ENCODE peak calls at places on chromosomes 2 and 18, in seven cellular contexts. One of them, this sample, is unnamed.

GRCh38 chr2:73561422-73561821 is 80.8 kb downstream of the NAT8 start:
- DNase-seq in left lung: no peak
- DNase-seq in bronchial epithelial cell: peak
- DNase-seq in retina: no peak
- DNase-seq in nucleus accumbens: no peak
- DNase-seq in body of pancreas: no peak
- DNase-seq in GM13977: no peak
- DNase-seq in this sample: peak

GRCh38 chr18:58388736-58389135 is 240.2 kb downstream of the ALPK2 start:
- DNase-seq in body of pancreas: no peak
- DNase-seq in GM13977: no peak
- DNase-seq in bronchial epithelial cell: no peak
- DNase-seq in retina: no peak
- DNase-seq in nucleus accumbens: no peak
- DNase-seq in left lung: no peak
- DNase-seq in this sample: no peak

GRCh38 chr2:41836944-41837343 is 210.9 kb upstream of the PKDCC start:
- DNase-seq in nucleus accumbens: no peak
- DNase-seq in bronchial epithelial cell: peak
- DNase-seq in GM13977: no peak
- DNase-seq in left lung: no peak
- DNase-seq in body of pancreas: no peak
- DNase-seq in retina: no peak
- DNase-seq in this sample: no peak

GRCh38 chr2:172964511-172964910 is 111.1 kb upstream of the MAP3K20 start:
- DNase-seq in nucleus accumbens: no peak
- DNase-seq in left lung: no peak
- DNase-seq in body of pancreas: no peak
- DNase-seq in bronchial epithelial cell: no peak
- DNase-seq in retina: no peak
- DNase-seq in GM13977: no peak
- DNase-seq in this sample: no peak

GRCh38 chr2:159290289-159290907 is 3.9 kb upstream of the WDSUB1 start:
- DNase-seq in bronchial epithelial cell: peak
- DNase-seq in body of pancreas: no peak
- DNase-seq in GM13977: no peak
- DNase-seq in left lung: no peak
- DNase-seq in nucleus accumbens: no peak
- DNase-seq in retina: no peak
- DNase-seq in this sample: peak

GRCh38 chr2:26530696-26531095 is 52.8 kb upstream of the OTOF start:
- DNase-seq in bronchial epithelial cell: no peak
- DNase-seq in body of pancreas: no peak
- DNase-seq in left lung: peak
- DNase-seq in GM13977: no peak
- DNase-seq in retina: no peak
- DNase-seq in nucleus accumbens: no peak
- DNase-seq in this sample: no peak

GRCh38 chr18:75003764-75004690 is 204.9 kb downstream of the PTGR3 start:
- DNase-seq in bronchial epithelial cell: no peak
- DNase-seq in nucleus accumbens: no peak
- DNase-seq in left lung: no peak
- DNase-seq in retina: no peak
- DNase-seq in body of pancreas: no peak
- DNase-seq in GM13977: no peak
- DNase-seq in this sample: no peak

GRCh38 chr2:109118321-109118720 is 10.7 kb upstream of the SH3RF3 start:
- DNase-seq in retina: no peak
- DNase-seq in body of pancreas: no peak
- DNase-seq in nucleus accumbens: no peak
- DNase-seq in bronchial epithelial cell: no peak
- DNase-seq in GM13977: no peak
- DNase-seq in left lung: no peak
- DNase-seq in this sample: no peak

GRCh38 chr2:72149556-72150156 is 2.0 kb upstream of the CYP26B1 start:
- DNase-seq in nucleus accumbens: no peak
- DNase-seq in GM13977: peak
- DNase-seq in left lung: no peak
- DNase-seq in body of pancreas: peak
- DNase-seq in bronchial epithelial cell: no peak
- DNase-seq in retina: no peak
- DNase-seq in this sample: peak

GRCh38 chr18:13612111-13612997 is 114.0 kb downstream of the FAM210A start:
- DNase-seq in left lung: no peak
- DNase-seq in nucleus accumbens: peak
- DNase-seq in bronchial epithelial cell: no peak
- DNase-seq in GM13977: peak
- DNase-seq in retina: no peak
- DNase-seq in body of pancreas: no peak
- DNase-seq in this sample: no peak

GRCh38 chr2:8548871-8549221 is 133.0 kb upstream of the ID2 start:
- DNase-seq in left lung: no peak
- DNase-seq in body of pancreas: no peak
- DNase-seq in nucleus accumbens: no peak
- DNase-seq in GM13977: no peak
- DNase-seq in bronchial epithelial cell: no peak
- DNase-seq in retina: no peak
- DNase-seq in this sample: no peak

GRCh38 chr2:9944330-9944758 is 7.1 kb upstream of the GRHL1 start:
- DNase-seq in nucleus accumbens: no peak
- DNase-seq in left lung: no peak
- DNase-seq in bronchial epithelial cell: peak
- DNase-seq in retina: no peak
- DNase-seq in body of pancreas: no peak
- DNase-seq in GM13977: no peak
- DNase-seq in this sample: no peak

GRCh38 chr2:40448476-40449079 is 3.3 kb downstream of the SLC8A1 start:
- DNase-seq in retina: peak
- DNase-seq in body of pancreas: no peak
- DNase-seq in nucleus accumbens: peak
- DNase-seq in bronchial epithelial cell: peak
- DNase-seq in GM13977: no peak
- DNase-seq in left lung: no peak
- DNase-seq in this sample: no peak

GRCh38 chr18:35478520-35479435 is 19.0 kb downstream of the INO80C start:
- DNase-seq in GM13977: no peak
- DNase-seq in left lung: no peak
- DNase-seq in body of pancreas: no peak
- DNase-seq in bronchial epithelial cell: peak
- DNase-seq in nucleus accumbens: peak
- DNase-seq in retina: no peak
- DNase-seq in this sample: peak

GRCh38 chr18:5943514-5943913 is 48.2 kb upstream of the TMEM200C start:
- DNase-seq in GM13977: no peak
- DNase-seq in nucleus accumbens: no peak
- DNase-seq in retina: no peak
- DNase-seq in bronchial epithelial cell: no peak
- DNase-seq in body of pancreas: peak
- DNase-seq in left lung: no peak
- DNase-seq in this sample: no peak

GRCh38 chr18:11529081-11529480 is 80.3 kb upstream of the SLC35G4 start:
- DNase-seq in bronchial epithelial cell: no peak
- DNase-seq in nucleus accumbens: no peak
- DNase-seq in GM13977: no peak
- DNase-seq in body of pancreas: no peak
- DNase-seq in retina: no peak
- DNase-seq in left lung: no peak
- DNase-seq in this sample: no peak

GRCh38 chr2:144702051-144702450 is 182.1 kb upstream of the ZEB2 start:
- DNase-seq in nucleus accumbens: no peak
- DNase-seq in GM13977: no peak
- DNase-seq in left lung: peak
- DNase-seq in bronchial epithelial cell: no peak
- DNase-seq in body of pancreas: no peak
- DNase-seq in retina: no peak
- DNase-seq in this sample: no peak

GRCh38 chr18:51153659-51154371 is 43.7 kb downstream of the MEX3C start:
- DNase-seq in left lung: no peak
- DNase-seq in retina: peak
- DNase-seq in GM13977: peak
- DNase-seq in body of pancreas: no peak
- DNase-seq in bronchial epithelial cell: no peak
- DNase-seq in nucleus accumbens: no peak
- DNase-seq in this sample: no peak

GRCh38 chr18:63783394-63783793 is 8.2 kb downstream of the SERPINB7 start:
- DNase-seq in nucleus accumbens: no peak
- DNase-seq in body of pancreas: no peak
- DNase-seq in bronchial epithelial cell: peak
- DNase-seq in left lung: no peak
- DNase-seq in retina: no peak
- DNase-seq in GM13977: peak
- DNase-seq in this sample: peak

GRCh38 chr18:53586923-53587322 is 637.5 kb downstream of the MBD2 start:
- DNase-seq in bronchial epithelial cell: no peak
- DNase-seq in GM13977: no peak
- DNase-seq in body of pancreas: no peak
- DNase-seq in nucleus accumbens: no peak
- DNase-seq in retina: no peak
- DNase-seq in left lung: no peak
- DNase-seq in this sample: no peak

GRCh38 chr18:44181951-44182350 is 498.7 kb upstream of the SETBP1 start:
- DNase-seq in GM13977: no peak
- DNase-seq in nucleus accumbens: no peak
- DNase-seq in left lung: no peak
- DNase-seq in bronchial epithelial cell: peak
- DNase-seq in body of pancreas: no peak
- DNase-seq in retina: peak
- DNase-seq in this sample: peak

GRCh38 chr2:26696352-26696816 is 3.9 kb downstream of the KCNK3 start:
- DNase-seq in retina: no peak
- DNase-seq in left lung: no peak
- DNase-seq in nucleus accumbens: peak
- DNase-seq in GM13977: no peak
- DNase-seq in body of pancreas: peak
- DNase-seq in bronchial epithelial cell: peak
- DNase-seq in this sample: peak